ENCODE peak calls at places on chromosomes 11 and 22, in five cellular contexts. G is IMR-90, N is choroid plexus epithelial cell, Q is fibroblast of mammary gland, L is right lobe of liver. Z is an unnamed sample.

GRCh38 chr11:66341502-66342126 is 3.3 kb downstream of the BRMS1 start:
- DNase-seq in G (no peak), N (no peak), Q (no peak), L (no peak), Z (no peak)

GRCh38 chr11:105911454-105911853 is 110.6 kb downstream of the MSANTD4 start:
- DNase-seq in G (peak; percentile 35), N (peak; percentile 28), Q (no peak), L (no peak), Z (no peak)

GRCh38 chr22:29830585-29830984 is 7.5 kb downstream of the ASCC2 start:
- DNase-seq in G (no peak), N (no peak), Q (peak; percentile 26), L (peak; percentile 85), Z (no peak)

GRCh38 chr11:107804219-107804618 is 54.4 kb downstream of the SLC35F2 start:
- DNase-seq in G (no peak), N (no peak), Q (no peak), L (no peak), Z (no peak)

GRCh38 chr11:76736266-76736665 is 46.9 kb upstream of the TSKU start:
- DNase-seq in G (no peak), N (no peak), Q (no peak), L (no peak), Z (no peak)

GRCh38 chr11:77654770-77655434 is 17.3 kb upstream of the CLNS1A start:
- DNase-seq in G (peak; percentile 70), N (no peak), Q (no peak), L (no peak), Z (no peak)

GRCh38 chr11:64607381-64608259 is 16.6 kb downstream of the SLC22A12 start:
- DNase-seq in G (peak; percentile 5), N (peak; percentile 27), Q (peak; percentile 25), L (no peak), Z (peak; percentile 18)

GRCh38 chr11:16173798-16174197 is 182.5 kb downstream of the SOX6 start:
- DNase-seq in G (no peak), N (no peak), Q (no peak), L (no peak), Z (no peak)

GRCh38 chr11:84212467-84213390 is 926.6 kb upstream of the CCDC90B start:
- DNase-seq in G (no peak), N (no peak), Q (peak; percentile 6), L (no peak), Z (no peak)

GRCh38 chr11:6395470-6396060 is 5.3 kb downstream of the SMPD1 start:
- DNase-seq in G (no peak), N (no peak), Q (no peak), L (no peak), Z (no peak)

GRCh38 chr11:116865696-116866095 is 28.3 kb upstream of the APOA1 start:
- DNase-seq in G (peak; percentile 37), N (peak; percentile 12), Q (no peak), L (no peak), Z (peak; percentile 39)

GRCh38 chr22:39776295-39776694 is 117.3 kb downstream of the ENTHD1 start:
- DNase-seq in G (no peak), N (no peak), Q (no peak), L (no peak), Z (no peak)
- H3K4me3 ChIP-seq in G (no peak overlapping the region), N (no peak overlapping the region), Q (no peak overlapping the region), L (no peak overlapping the region), Z (no peak overlapping the region)

GRCh38 chr11:61868601-61869476 is 22.5 kb downstream of the FADS3 start:
- DNase-seq in G (no peak), N (no peak), Q (no peak), L (no peak), Z (no peak)

GRCh38 chr11:61869636-61870428 is 21.5 kb downstream of the FADS3 start:
- DNase-seq in G (no peak), N (no peak), Q (no peak), L (no peak), Z (no peak)

GRCh38 chr11:61872935-61873565 is 18.3 kb downstream of the FADS3 start:
- DNase-seq in G (no peak), N (no peak), Q (no peak), L (no peak), Z (no peak)

GRCh38 chr11:61871158-61871597 is 20.2 kb downstream of the FADS3 start:
- DNase-seq in G (peak; percentile 67), N (peak; percentile 83), Q (peak; percentile 71), L (peak; percentile 64), Z (peak; percentile 82)

GRCh38 chr11:61870429-61871039 is 20.8 kb downstream of the FADS3 start:
- DNase-seq in G (no peak), N (peak; percentile 26), Q (peak; percentile 75), L (no peak), Z (peak; percentile 35)
- H3K4me3 ChIP-seq in G (no peak overlapping the region), N (no peak overlapping the region), Q (no peak overlapping the region), L (no peak overlapping the region), Z (no peak overlapping the region)

GRCh38 chr22:24694971-24695928 is 79.3 kb downstream of the PIWIL3 start:
- DNase-seq in G (no peak), N (no peak), Q (no peak), L (no peak), Z (no peak)
- H3K4me3 ChIP-seq in G (no peak overlapping the region), N (no peak overlapping the region), Q (no peak overlapping the region), L (no peak overlapping the region), Z (no peak overlapping the region)

GRCh38 chr22:50184004-50184461 is 1.7 kb upstream of the TRABD start:
- DNase-seq in G (peak; percentile 48), N (peak; percentile 69), Q (peak; percentile 46), L (no peak), Z (peak; percentile 67)
- H3K4me3 ChIP-seq in G (no peak overlapping the region), N (no peak overlapping the region), Q (no peak overlapping the region), L (no peak overlapping the region), Z (no peak overlapping the region)

DNA sequence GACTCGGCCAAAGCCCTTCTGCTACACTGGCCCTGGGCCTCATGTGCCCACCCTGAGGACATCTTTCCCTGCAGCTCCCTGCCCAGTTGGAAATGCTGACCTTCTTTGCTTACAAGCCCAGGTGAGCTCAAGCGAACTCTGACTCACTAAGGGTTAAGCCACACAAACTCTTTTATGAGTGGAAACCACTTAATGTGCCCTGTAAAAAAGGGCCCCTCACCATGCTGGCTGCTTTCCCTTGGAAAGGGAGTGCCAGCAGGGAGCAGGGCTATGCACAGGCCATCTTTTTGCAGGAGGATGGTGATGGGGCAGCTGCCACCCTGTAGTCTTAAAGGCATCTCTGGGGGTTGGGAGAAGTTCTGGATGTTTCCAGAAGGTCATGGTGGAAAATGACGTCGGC is 18.7 kb downstream of the EHF start:
- DNase-seq in G (no peak), N (no peak), Q (no peak), L (no peak), Z (no peak)
- H3K4me3 ChIP-seq in G (no peak overlapping the region), N (no peak overlapping the region), Q (no peak overlapping the region), L (no peak overlapping the region), Z (no peak overlapping the region)